ENCODE peak calls at places on chromosome X, in four cellular contexts. One of them, this sample, is unnamed. For H3K79me2, the result is how much of the 10 kb centered on the place peaks cover.

GRCh38 chrX:70554081-70554480 is 109.4 kb downstream of the DLG3 start:
- DNase-seq in fibroblast of lung: peak
- DNase-seq in HCT116: no peak
- DNase-seq in astrocyte: peak
- DNase-seq in this sample: peak

GRCh38 chrX:50117477-50117876 is 83.3 kb downstream of the AKAP4 start:
- DNase-seq in fibroblast of lung: no peak
- DNase-seq in HCT116: no peak
- DNase-seq in astrocyte: no peak
- DNase-seq in this sample: no peak

GRCh38 chrX:56728321-56728720 is 722 bp upstream of the NBDY start:
- DNase-seq in fibroblast of lung: peak
- DNase-seq in HCT116: no peak
- DNase-seq in astrocyte: no peak
- DNase-seq in this sample: peak

GRCh38 chrX:43456906-43457305 is 199.2 kb upstream of the MAOA start:
- DNase-seq in fibroblast of lung: no peak
- DNase-seq in HCT116: no peak
- DNase-seq in astrocyte: no peak
- DNase-seq in this sample: no peak

GRCh38 chrX:11641368-11641767 is 24.4 kb downstream of the ARHGAP6 start:
- DNase-seq in fibroblast of lung: no peak
- DNase-seq in HCT116: no peak
- DNase-seq in astrocyte: no peak
- DNase-seq in this sample: peak

GRCh38 chrX:80246273-80246672 is 174.0 kb upstream of the TENT5D start:
- DNase-seq in fibroblast of lung: no peak
- DNase-seq in HCT116: no peak
- DNase-seq in astrocyte: no peak
- DNase-seq in this sample: no peak

GRCh38 chrX:14027031-14027430 is 2.7 kb downstream of the GEMIN8 start:
- DNase-seq in fibroblast of lung: peak
- DNase-seq in HCT116: no peak
- DNase-seq in astrocyte: peak
- DNase-seq in this sample: peak

GRCh38 chrX:13369541-13370140 is 49.8 kb upstream of the ATXN3L start:
- DNase-seq in fibroblast of lung: no peak
- DNase-seq in HCT116: no peak
- DNase-seq in astrocyte: no peak
- DNase-seq in this sample: no peak

GRCh38 chrX:116285506-116285905 is 115.0 kb downstream of the AGTR2 start:
- DNase-seq in fibroblast of lung: peak
- DNase-seq in HCT116: no peak
- DNase-seq in astrocyte: peak
- DNase-seq in this sample: peak

GRCh38 chrX:50812995-50813842 is 775 bp downstream of the SHROOM4 start:
- DNase-seq in fibroblast of lung: peak
- DNase-seq in HCT116: no peak
- DNase-seq in astrocyte: peak
- DNase-seq in this sample: peak

GRCh38 chrX:121365572-121366161 is 318.3 kb downstream of the GLUD2 start:
- DNase-seq in fibroblast of lung: no peak
- DNase-seq in HCT116: no peak
- DNase-seq in astrocyte: no peak
- DNase-seq in this sample: no peak

GRCh38 chrX:2507904-2508630 is 7.3 kb upstream of the DHRSX start:
- DNase-seq in fibroblast of lung: no peak
- DNase-seq in HCT116: no peak
- DNase-seq in astrocyte: no peak
- DNase-seq in this sample: no peak

GRCh38 chrX:85052636-85053343 is 49.1 kb downstream of the APOOL start:
- DNase-seq in fibroblast of lung: peak
- DNase-seq in HCT116: peak
- DNase-seq in astrocyte: peak
- DNase-seq in this sample: peak

GRCh38 chrX:129961180-129962083 is 21.0 kb upstream of the BCORL1 start:
- DNase-seq in fibroblast of lung: peak
- DNase-seq in HCT116: peak
- DNase-seq in astrocyte: no peak
- DNase-seq in this sample: peak

GRCh38 chrX:101977091-101977490 is 45.3 kb upstream of the ZMAT1 start:
- DNase-seq in fibroblast of lung: no peak
- DNase-seq in HCT116: no peak
- DNase-seq in astrocyte: no peak
- DNase-seq in this sample: peak

GRCh38 chrX:43552166-43552565 is 103.9 kb upstream of the MAOA start:
- DNase-seq in fibroblast of lung: no peak
- DNase-seq in HCT116: no peak
- DNase-seq in astrocyte: no peak
- DNase-seq in this sample: no peak

GRCh38 chrX:41543022-41543421 is 95.9 kb downstream of the NYX start:
- DNase-seq in fibroblast of lung: no peak
- DNase-seq in HCT116: no peak
- DNase-seq in astrocyte: no peak
- DNase-seq in this sample: no peak

GRCh38 chrX:47235691-47236103 is 2.9 kb downstream of the USP11 start:
- DNase-seq in fibroblast of lung: no peak
- DNase-seq in HCT116: no peak
- DNase-seq in astrocyte: no peak
- DNase-seq in this sample: no peak

GRCh38 chrX:11886745-11887144 is 128.7 kb downstream of the MSL3 start:
- DNase-seq in fibroblast of lung: peak
- DNase-seq in HCT116: no peak
- DNase-seq in astrocyte: peak
- DNase-seq in this sample: no peak

GRCh38 chrX:133151320-133151719 is 54.4 kb upstream of the USP26 start:
- DNase-seq in fibroblast of lung: no peak
- DNase-seq in HCT116: no peak
- DNase-seq in astrocyte: no peak
- DNase-seq in this sample: peak

GRCh38 chrX:72081605-72082320 is 50.0 kb downstream of the RTL5 start:
- DNase-seq in fibroblast of lung: no peak
- DNase-seq in HCT116: no peak
- DNase-seq in astrocyte: no peak
- DNase-seq in this sample: no peak

GRCh38 chrX:31272472-31272775 is 200.6 kb upstream of the FTHL17 start:
- DNase-seq in fibroblast of lung: no peak
- DNase-seq in HCT116: no peak
- DNase-seq in astrocyte: no peak
- DNase-seq in this sample: no peak

GRCh38 chrX:13659057-13659456 is 6.1 kb downstream of the TCEANC start:
- DNase-seq in fibroblast of lung: peak
- DNase-seq in HCT116: no peak
- DNase-seq in astrocyte: peak
- DNase-seq in this sample: peak

GRCh38 chrX:129956765-129957164 is 25.7 kb upstream of the BCORL1 start:
- DNase-seq in fibroblast of lung: no peak
- DNase-seq in HCT116: no peak
- DNase-seq in astrocyte: no peak
- DNase-seq in this sample: no peak

GRCh38 chrX:130100180-130100579 is 10.1 kb downstream of the ELF4 start:
- DNase-seq in fibroblast of lung: no peak
- DNase-seq in HCT116: no peak
- DNase-seq in astrocyte: no peak
- DNase-seq in this sample: peak

GRCh38 chrX:49892552-49892951 is 13.3 kb downstream of the USP27X start:
- DNase-seq in fibroblast of lung: no peak
- DNase-seq in HCT116: no peak
- DNase-seq in astrocyte: no peak
- DNase-seq in this sample: no peak

GRCh38 chrX:14491689-14492088 is 37.6 kb upstream of the GLRA2 start:
- DNase-seq in fibroblast of lung: no peak
- DNase-seq in HCT116: no peak
- DNase-seq in astrocyte: no peak
- DNase-seq in this sample: no peak

GRCh38 chrX:153727108-153727931 is 2.7 kb downstream of the ABCD1 start:
- DNase-seq in fibroblast of lung: peak
- DNase-seq in HCT116: no peak
- DNase-seq in astrocyte: no peak
- DNase-seq in this sample: peak

GRCh38 chrX:37077646-37078433 is 69.7 kb downstream of the FAM47C start:
- DNase-seq in fibroblast of lung: no peak
- DNase-seq in HCT116: no peak
- DNase-seq in astrocyte: no peak
- DNase-seq in this sample: no peak

GRCh38 chrX:100973411-100973810 is 3.9 kb downstream of the ARL13A start:
- DNase-seq in fibroblast of lung: peak
- DNase-seq in HCT116: no peak
- DNase-seq in astrocyte: peak
- DNase-seq in this sample: peak

GRCh38 chrX:12973561-12974216 is 1.2 kb upstream of the TMSB4X start:
- DNase-seq in fibroblast of lung: no peak
- DNase-seq in HCT116: no peak
- DNase-seq in astrocyte: no peak
- DNase-seq in this sample: no peak

DNA sequence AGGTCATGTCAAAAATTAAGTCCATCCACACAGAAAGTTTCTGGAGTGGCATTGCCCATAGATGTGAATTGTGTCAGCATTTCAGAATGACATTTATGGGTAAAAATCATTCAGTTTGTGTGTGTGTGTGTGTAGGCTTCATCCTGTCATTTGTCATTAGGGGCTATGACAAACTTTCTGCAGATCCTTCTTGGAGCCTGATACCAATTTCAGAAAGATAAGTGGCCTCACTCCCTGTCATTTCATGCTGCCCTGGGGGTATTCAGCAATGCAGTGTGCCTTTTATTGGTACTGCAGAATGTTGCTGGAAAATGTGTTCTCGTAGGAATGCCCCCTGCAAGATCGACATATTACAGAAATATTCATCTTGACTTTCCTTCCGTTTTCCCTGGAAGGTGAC is 659.7 kb downstream of the NLGN4X start:
- DNase-seq in fibroblast of lung: no peak
- DNase-seq in HCT116: no peak
- DNase-seq in astrocyte: no peak
- DNase-seq in this sample: no peak
- TF ChIP-seq EZH2 in fibroblast of lung: no peak
- TF ChIP-seq EZH2 in HCT116: no peak
- TF ChIP-seq EZH2 in astrocyte: no peak
- TF ChIP-seq EZH2 in this sample: no peak

DNA sequence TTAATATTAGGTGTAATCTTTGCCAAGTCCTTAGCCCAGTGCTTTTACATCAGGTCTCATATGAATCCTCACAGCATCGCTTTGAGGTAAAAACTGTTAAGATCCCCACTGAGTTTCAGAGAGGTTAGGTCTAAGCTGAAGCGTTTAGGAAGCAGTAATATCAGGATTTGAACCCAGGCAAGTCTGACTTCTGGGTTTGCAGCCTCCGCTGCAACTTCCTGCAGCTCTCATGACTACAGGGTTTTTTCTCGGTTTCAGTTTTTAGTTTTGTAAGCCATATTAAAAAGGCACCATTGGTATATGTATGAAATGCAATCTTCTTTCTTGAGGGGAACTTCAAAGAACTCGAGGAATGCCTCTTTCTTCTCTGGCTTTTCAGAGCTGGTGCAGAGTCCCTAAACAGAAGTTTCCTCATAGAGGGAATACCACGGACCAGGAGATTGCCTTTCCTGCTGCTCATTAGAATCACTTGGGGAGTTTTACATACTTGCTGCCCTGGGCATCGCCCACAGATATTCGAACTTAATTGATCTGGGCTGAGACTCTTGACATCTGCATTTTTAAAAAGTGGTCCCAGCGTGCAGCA is 6.5 kb downstream of the MTM1 start:
- DNase-seq in fibroblast of lung: no peak
- DNase-seq in HCT116: no peak
- DNase-seq in astrocyte: no peak
- DNase-seq in this sample: no peak
- H3K79me2 ChIP-seq in fibroblast of lung: under half
- H3K79me2 ChIP-seq in HCT116: under half
- H3K79me2 ChIP-seq in astrocyte: under half
- H3K79me2 ChIP-seq in this sample: half or more

GRCh38 chrX:642436-643210 is 12.0 kb downstream of the SHOX start:
- DNase-seq in fibroblast of lung: no peak
- DNase-seq in HCT116: no peak
- DNase-seq in astrocyte: no peak
- DNase-seq in this sample: no peak

GRCh38 chrX:643911-644303 is 13.3 kb downstream of the SHOX start:
- DNase-seq in fibroblast of lung: no peak
- DNase-seq in HCT116: no peak
- DNase-seq in astrocyte: no peak
- DNase-seq in this sample: no peak

GRCh38 chrX:640641-641040 is 10.1 kb downstream of the SHOX start:
- DNase-seq in fibroblast of lung: no peak
- DNase-seq in HCT116: no peak
- DNase-seq in astrocyte: no peak
- DNase-seq in this sample: no peak

GRCh38 chrX:644304-645023 is 13.9 kb downstream of the SHOX start:
- DNase-seq in fibroblast of lung: no peak
- DNase-seq in HCT116: no peak
- DNase-seq in astrocyte: no peak
- DNase-seq in this sample: no peak

DNA sequence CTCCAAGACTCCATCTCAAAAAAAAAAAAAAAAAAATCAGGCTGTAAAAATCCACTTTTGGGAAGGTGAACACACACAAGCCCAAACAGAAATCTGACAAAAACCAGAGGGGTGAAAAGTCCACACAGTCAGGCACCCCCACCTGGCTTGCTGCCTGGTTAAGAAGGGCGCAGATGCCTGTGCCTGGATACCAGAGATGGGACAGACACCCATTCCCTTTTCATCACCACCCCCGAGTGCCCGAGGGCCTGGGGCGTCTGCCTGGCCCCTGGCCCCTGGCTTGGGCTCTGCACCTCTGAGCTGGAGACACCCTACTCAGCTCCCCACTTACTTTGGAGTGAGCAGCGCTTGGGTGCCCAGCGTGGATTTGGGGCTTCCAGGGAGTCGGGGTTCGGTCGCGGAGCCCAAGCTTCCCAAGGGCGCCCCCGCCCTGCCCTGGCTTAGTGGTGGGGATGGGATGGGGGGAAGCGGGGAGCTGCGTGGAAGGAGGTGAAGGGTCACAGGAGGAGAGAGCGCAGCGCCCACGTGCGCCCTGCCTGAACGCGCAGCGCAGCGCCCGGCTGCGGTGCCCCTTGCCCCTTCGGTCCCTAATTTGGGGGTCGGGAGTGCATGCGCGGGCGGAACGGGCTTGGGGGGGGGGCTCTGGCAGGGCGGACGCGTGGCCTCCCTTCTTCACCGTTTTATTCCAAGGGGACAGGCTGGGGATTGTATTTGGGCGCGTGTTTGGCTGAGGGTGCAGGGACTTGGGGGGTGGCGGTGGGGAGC is 11.3 kb downstream of the SHOX start:
- DNase-seq in fibroblast of lung: no peak
- DNase-seq in HCT116: no peak
- DNase-seq in astrocyte: no peak
- DNase-seq in this sample: no peak
- TF ChIP-seq EZH2 in fibroblast of lung: no peak
- TF ChIP-seq EZH2 in HCT116: no peak
- TF ChIP-seq EZH2 in astrocyte: no peak
- TF ChIP-seq EZH2 in this sample: no peak

DNA sequence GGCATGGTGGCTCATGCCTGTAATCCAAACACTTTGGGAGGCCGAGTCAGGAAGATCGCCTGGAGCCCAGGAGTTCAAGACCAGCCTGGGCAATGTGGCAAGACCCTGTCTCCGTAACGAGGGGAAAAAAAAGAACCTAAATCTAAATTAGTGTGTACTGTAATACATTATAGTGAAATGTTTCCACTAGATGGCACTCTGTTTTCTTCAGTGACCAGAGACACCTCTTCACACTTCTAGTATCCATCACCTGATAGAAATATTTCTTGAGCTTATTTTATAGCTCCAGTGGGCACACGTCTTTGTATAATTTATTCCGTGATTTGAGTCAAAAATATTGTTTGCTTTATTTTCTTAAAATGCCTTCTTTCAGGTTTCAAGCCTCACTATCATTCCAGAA is 600.9 kb upstream of the DIPK2B start:
- DNase-seq in fibroblast of lung: peak
- DNase-seq in HCT116: no peak
- DNase-seq in astrocyte: no peak
- DNase-seq in this sample: peak
- H3K79me2 ChIP-seq in fibroblast of lung: half or more
- H3K79me2 ChIP-seq in HCT116: half or more
- H3K79me2 ChIP-seq in astrocyte: half or more
- H3K79me2 ChIP-seq in this sample: half or more